ENCODE peak calls at places on chromosome 22, in ten cellular contexts. One of them, this sample, is unnamed.

GRCh38 chr22:28397324-28397723 is 282.3 kb downstream of the TTC28 start:
- DNase-seq in fibroblast of the aortic adventitia: no peak
- DNase-seq in glutamatergic neuron: no peak
- DNase-seq in stimulated activated CD4-positive, alpha-beta T cell treated with anti-CD3 and anti-CD28 coated beads, TNF-alpha, amount 100 ng/mL, for 1 hour: no peak
- DNase-seq in brain microvascular endothelial cell: no peak
- DNase-seq in AG20443: no peak
- DNase-seq in amygdala: no peak
- DNase-seq in M059J: no peak
- DNase-seq in HCEC 1CT: no peak
- DNase-seq in stimulated activated naive CD8-positive, alpha-beta T cell treated with anti-CD3 and anti-CD28 coated beads, Interleukin-15, Interleukin-2, amounts not matched to agents 100 U/mL and 50 U/mL, for 24 hours: no peak
- DNase-seq in this sample: no peak

GRCh38 chr22:35883028-35883620 is 145.5 kb downstream of the RBFOX2 start:
- DNase-seq in stimulated activated CD4-positive, alpha-beta T cell treated with anti-CD3 and anti-CD28 coated beads, TNF-alpha, amount 100 ng/mL, for 1 hour: no peak
- DNase-seq in brain microvascular endothelial cell: no peak
- DNase-seq in M059J: peak
- DNase-seq in glutamatergic neuron: no peak
- DNase-seq in fibroblast of the aortic adventitia: peak
- DNase-seq in HCEC 1CT: peak
- DNase-seq in stimulated activated naive CD8-positive, alpha-beta T cell treated with anti-CD3 and anti-CD28 coated beads, Interleukin-15, Interleukin-2, amounts not matched to agents 100 U/mL and 50 U/mL, for 24 hours: no peak
- DNase-seq in AG20443: peak
- DNase-seq in amygdala: no peak
- DNase-seq in this sample: no peak

GRCh38 chr22:32997295-32997694 is 60.9 kb downstream of the SYN3 start:
- DNase-seq in glutamatergic neuron: no peak
- DNase-seq in M059J: no peak
- DNase-seq in stimulated activated naive CD8-positive, alpha-beta T cell treated with anti-CD3 and anti-CD28 coated beads, Interleukin-15, Interleukin-2, amounts not matched to agents 100 U/mL and 50 U/mL, for 24 hours: no peak
- DNase-seq in stimulated activated CD4-positive, alpha-beta T cell treated with anti-CD3 and anti-CD28 coated beads, TNF-alpha, amount 100 ng/mL, for 1 hour: no peak
- DNase-seq in brain microvascular endothelial cell: no peak
- DNase-seq in fibroblast of the aortic adventitia: no peak
- DNase-seq in AG20443: no peak
- DNase-seq in amygdala: no peak
- DNase-seq in HCEC 1CT: no peak
- DNase-seq in this sample: no peak

GRCh38 chr22:27212617-27213177 is 555.3 kb downstream of the MIAT start:
- DNase-seq in stimulated activated naive CD8-positive, alpha-beta T cell treated with anti-CD3 and anti-CD28 coated beads, Interleukin-15, Interleukin-2, amounts not matched to agents 100 U/mL and 50 U/mL, for 24 hours: no peak
- DNase-seq in brain microvascular endothelial cell: peak
- DNase-seq in amygdala: no peak
- DNase-seq in AG20443: peak
- DNase-seq in HCEC 1CT: peak
- DNase-seq in stimulated activated CD4-positive, alpha-beta T cell treated with anti-CD3 and anti-CD28 coated beads, TNF-alpha, amount 100 ng/mL, for 1 hour: no peak
- DNase-seq in fibroblast of the aortic adventitia: peak
- DNase-seq in glutamatergic neuron: no peak
- DNase-seq in M059J: peak
- DNase-seq in this sample: no peak

GRCh38 chr22:36930041-36930935 is 16.9 kb downstream of the CSF2RB start:
- DNase-seq in M059J: no peak
- DNase-seq in fibroblast of the aortic adventitia: no peak
- DNase-seq in stimulated activated CD4-positive, alpha-beta T cell treated with anti-CD3 and anti-CD28 coated beads, TNF-alpha, amount 100 ng/mL, for 1 hour: no peak
- DNase-seq in amygdala: no peak
- DNase-seq in AG20443: no peak
- DNase-seq in brain microvascular endothelial cell: no peak
- DNase-seq in stimulated activated naive CD8-positive, alpha-beta T cell treated with anti-CD3 and anti-CD28 coated beads, Interleukin-15, Interleukin-2, amounts not matched to agents 100 U/mL and 50 U/mL, for 24 hours: no peak
- DNase-seq in HCEC 1CT: no peak
- DNase-seq in glutamatergic neuron: no peak
- DNase-seq in this sample: no peak

GRCh38 chr22:45359627-45360026 is 49.9 kb downstream of the FAM118A start:
- DNase-seq in stimulated activated naive CD8-positive, alpha-beta T cell treated with anti-CD3 and anti-CD28 coated beads, Interleukin-15, Interleukin-2, amounts not matched to agents 100 U/mL and 50 U/mL, for 24 hours: no peak
- DNase-seq in fibroblast of the aortic adventitia: no peak
- DNase-seq in stimulated activated CD4-positive, alpha-beta T cell treated with anti-CD3 and anti-CD28 coated beads, TNF-alpha, amount 100 ng/mL, for 1 hour: no peak
- DNase-seq in HCEC 1CT: no peak
- DNase-seq in M059J: no peak
- DNase-seq in AG20443: no peak
- DNase-seq in amygdala: no peak
- DNase-seq in glutamatergic neuron: no peak
- DNase-seq in brain microvascular endothelial cell: no peak
- DNase-seq in this sample: no peak

GRCh38 chr22:27752141-27752540 is 49.4 kb downstream of the MN1 start:
- DNase-seq in M059J: no peak
- DNase-seq in stimulated activated naive CD8-positive, alpha-beta T cell treated with anti-CD3 and anti-CD28 coated beads, Interleukin-15, Interleukin-2, amounts not matched to agents 100 U/mL and 50 U/mL, for 24 hours: no peak
- DNase-seq in amygdala: no peak
- DNase-seq in fibroblast of the aortic adventitia: no peak
- DNase-seq in stimulated activated CD4-positive, alpha-beta T cell treated with anti-CD3 and anti-CD28 coated beads, TNF-alpha, amount 100 ng/mL, for 1 hour: no peak
- DNase-seq in brain microvascular endothelial cell: no peak
- DNase-seq in glutamatergic neuron: no peak
- DNase-seq in HCEC 1CT: no peak
- DNase-seq in AG20443: no peak
- DNase-seq in this sample: no peak

GRCh38 chr22:36148411-36148810 is 12.1 kb downstream of the APOL3 start:
- DNase-seq in amygdala: no peak
- DNase-seq in brain microvascular endothelial cell: no peak
- DNase-seq in M059J: no peak
- DNase-seq in fibroblast of the aortic adventitia: no peak
- DNase-seq in HCEC 1CT: no peak
- DNase-seq in stimulated activated CD4-positive, alpha-beta T cell treated with anti-CD3 and anti-CD28 coated beads, TNF-alpha, amount 100 ng/mL, for 1 hour: no peak
- DNase-seq in AG20443: no peak
- DNase-seq in glutamatergic neuron: no peak
- DNase-seq in stimulated activated naive CD8-positive, alpha-beta T cell treated with anti-CD3 and anti-CD28 coated beads, Interleukin-15, Interleukin-2, amounts not matched to agents 100 U/mL and 50 U/mL, for 24 hours: no peak
- DNase-seq in this sample: no peak

GRCh38 chr22:32897400-32897799 is 95.9 kb downstream of the TIMP3 start:
- DNase-seq in fibroblast of the aortic adventitia: peak
- DNase-seq in glutamatergic neuron: no peak
- DNase-seq in amygdala: no peak
- DNase-seq in brain microvascular endothelial cell: peak
- DNase-seq in AG20443: no peak
- DNase-seq in stimulated activated naive CD8-positive, alpha-beta T cell treated with anti-CD3 and anti-CD28 coated beads, Interleukin-15, Interleukin-2, amounts not matched to agents 100 U/mL and 50 U/mL, for 24 hours: no peak
- DNase-seq in stimulated activated CD4-positive, alpha-beta T cell treated with anti-CD3 and anti-CD28 coated beads, TNF-alpha, amount 100 ng/mL, for 1 hour: no peak
- DNase-seq in M059J: peak
- DNase-seq in HCEC 1CT: no peak
- DNase-seq in this sample: no peak

This sample was measured in hippocampal formation.